ENCODE peak calls at places on chromosomes 3 and 15, in seven cellular contexts. One of them, this sample, is unnamed.
A peak's percentile ranks its signal among the peaks of the same experiment; 100 is the strongest.

GRCh38 chr3:43231276-43232000 is 54.9 kb upstream of the SNRK start:
- DNase-seq in SK-N-SH: no peak
- DNase-seq in BE2C: no peak
- DNase-seq in upper lobe of right lung: no peak
- DNase-seq in trophoblast cell: peak; percentile 43
- DNase-seq in effector memory CD4-positive, alpha-beta T cell: no peak
- DNase-seq in kidney: no peak
- DNase-seq in this sample: no peak

GRCh38 chr3:18114894-18115293 is 310.2 kb downstream of the SATB1 start:
- DNase-seq in trophoblast cell: no peak
- DNase-seq in SK-N-SH: no peak
- DNase-seq in effector memory CD4-positive, alpha-beta T cell: no peak
- DNase-seq in BE2C: no peak
- DNase-seq in kidney: no peak
- DNase-seq in upper lobe of right lung: no peak
- DNase-seq in this sample: no peak

GRCh38 chr3:149736180-149737100 is 15.8 kb downstream of the COMMD2 start:
- DNase-seq in BE2C: no peak
- DNase-seq in effector memory CD4-positive, alpha-beta T cell: no peak
- DNase-seq in trophoblast cell: peak; percentile 78
- DNase-seq in upper lobe of right lung: no peak
- DNase-seq in SK-N-SH: no peak
- DNase-seq in kidney: no peak
- DNase-seq in this sample: no peak

GRCh38 chr3:43692971-43693370 is 2.2 kb downstream of the ABHD5 start:
- DNase-seq in effector memory CD4-positive, alpha-beta T cell: no peak
- DNase-seq in kidney: no peak
- DNase-seq in trophoblast cell: no peak
- DNase-seq in SK-N-SH: no peak
- DNase-seq in BE2C: no peak
- DNase-seq in upper lobe of right lung: no peak
- DNase-seq in this sample: no peak

GRCh38 chr15:82183121-82184031 is 79.2 kb downstream of the EFL1 start:
- DNase-seq in BE2C: no peak
- DNase-seq in effector memory CD4-positive, alpha-beta T cell: no peak
- DNase-seq in kidney: no peak
- DNase-seq in SK-N-SH: no peak
- DNase-seq in trophoblast cell: no peak
- DNase-seq in upper lobe of right lung: no peak
- DNase-seq in this sample: no peak

GRCh38 chr3:190458040-190458439 is 8.3 kb upstream of the TMEM207 start:
- DNase-seq in BE2C: no peak
- DNase-seq in trophoblast cell: peak; percentile 68
- DNase-seq in upper lobe of right lung: no peak
- DNase-seq in SK-N-SH: no peak
- DNase-seq in effector memory CD4-positive, alpha-beta T cell: no peak
- DNase-seq in kidney: no peak
- DNase-seq in this sample: no peak

GRCh38 chr3:133962879-133963278 is 66.8 kb downstream of the SLCO2A1 start:
- DNase-seq in effector memory CD4-positive, alpha-beta T cell: no peak
- DNase-seq in kidney: no peak
- DNase-seq in trophoblast cell: peak; percentile 80
- DNase-seq in SK-N-SH: no peak
- DNase-seq in upper lobe of right lung: no peak
- DNase-seq in BE2C: no peak
- DNase-seq in this sample: no peak

GRCh38 chr3:23406576-23406975 is 203.4 kb downstream of the UBE2E2 start:
- DNase-seq in BE2C: no peak
- DNase-seq in SK-N-SH: no peak
- DNase-seq in trophoblast cell: no peak
- DNase-seq in kidney: no peak
- DNase-seq in upper lobe of right lung: no peak
- DNase-seq in effector memory CD4-positive, alpha-beta T cell: no peak
- DNase-seq in this sample: no peak

GRCh38 chr15:69357773-69358765 is 56.1 kb upstream of the KIF23 start:
- DNase-seq in kidney: no peak
- DNase-seq in trophoblast cell: no peak
- DNase-seq in BE2C: no peak
- DNase-seq in SK-N-SH: no peak
- DNase-seq in upper lobe of right lung: no peak
- DNase-seq in effector memory CD4-positive, alpha-beta T cell: no peak
- DNase-seq in this sample: no peak

GRCh38 chr15:48577495-48577894 is 68.0 kb downstream of the FBN1 start:
- DNase-seq in BE2C: no peak
- DNase-seq in effector memory CD4-positive, alpha-beta T cell: no peak
- DNase-seq in kidney: no peak
- DNase-seq in upper lobe of right lung: no peak
- DNase-seq in SK-N-SH: no peak
- DNase-seq in trophoblast cell: no peak
- DNase-seq in this sample: no peak

GRCh38 chr15:90188914-90189748 is 12.0 kb upstream of the SEMA4B start:
- DNase-seq in upper lobe of right lung: no peak
- DNase-seq in trophoblast cell: peak; percentile 40
- DNase-seq in SK-N-SH: no peak
- DNase-seq in effector memory CD4-positive, alpha-beta T cell: no peak
- DNase-seq in kidney: no peak
- DNase-seq in BE2C: no peak
- DNase-seq in this sample: no peak
- H3K4me1 ChIP-seq in upper lobe of right lung: peaks cover 34% of the 10 kb centered on the region
- H3K4me1 ChIP-seq in trophoblast cell: peaks cover 8% of the 10 kb centered on the region
- H3K4me1 ChIP-seq in SK-N-SH: peaks cover 48% of the 10 kb centered on the region
- H3K4me1 ChIP-seq in effector memory CD4-positive, alpha-beta T cell: peaks cover 14% of the 10 kb centered on the region
- H3K4me1 ChIP-seq in kidney: peaks cover 47% of the 10 kb centered on the region
- H3K4me1 ChIP-seq in BE2C: peaks cover 23% of the 10 kb centered on the region
- H3K4me1 ChIP-seq in this sample: peaks cover 39% of the 10 kb centered on the region

GRCh38 chr15:95409924-95410323 is 920.6 kb upstream of the NR2F2 start:
- DNase-seq in trophoblast cell: no peak
- DNase-seq in effector memory CD4-positive, alpha-beta T cell: no peak
- DNase-seq in BE2C: no peak
- DNase-seq in SK-N-SH: no peak
- DNase-seq in kidney: no peak
- DNase-seq in upper lobe of right lung: no peak
- DNase-seq in this sample: no peak
- H3K9me3 ChIP-seq in trophoblast cell: no peaks in the 10 kb centered on the region
- H3K9me3 ChIP-seq in effector memory CD4-positive, alpha-beta T cell: no peaks in the 10 kb centered on the region
- H3K9me3 ChIP-seq in BE2C: no peaks in the 10 kb centered on the region
- H3K9me3 ChIP-seq in SK-N-SH: no peaks in the 10 kb centered on the region
- H3K9me3 ChIP-seq in kidney: no peaks in the 10 kb centered on the region
- H3K9me3 ChIP-seq in upper lobe of right lung: no peaks in the 10 kb centered on the region
- H3K9me3 ChIP-seq in this sample: no peaks in the 10 kb centered on the region

GRCh38 chr15:73992594-73992898 is 451 bp upstream of the STOML1 start:
- DNase-seq in SK-N-SH: no peak
- DNase-seq in effector memory CD4-positive, alpha-beta T cell: no peak
- DNase-seq in BE2C: no peak
- DNase-seq in trophoblast cell: no peak
- DNase-seq in upper lobe of right lung: no peak
- DNase-seq in kidney: no peak
- DNase-seq in this sample: no peak
- H3K4me1 ChIP-seq in SK-N-SH: peaks cover 36% of the 10 kb centered on the region
- H3K4me1 ChIP-seq in effector memory CD4-positive, alpha-beta T cell: peaks cover 37% of the 10 kb centered on the region
- H3K4me1 ChIP-seq in BE2C: peaks cover 4% of the 10 kb centered on the region
- H3K4me1 ChIP-seq in trophoblast cell: peaks cover 15% of the 10 kb centered on the region
- H3K4me1 ChIP-seq in upper lobe of right lung: peaks cover 62% of the 10 kb centered on the region
- H3K4me1 ChIP-seq in kidney: peaks cover 30% of the 10 kb centered on the region
- H3K4me1 ChIP-seq in this sample: peaks cover 41% of the 10 kb centered on the region

GRCh38 chr15:90913398-90913944 is 10.4 kb downstream of the MAN2A2 start:
- DNase-seq in kidney: peak; percentile 52
- DNase-seq in trophoblast cell: no peak
- DNase-seq in upper lobe of right lung: no peak
- DNase-seq in SK-N-SH: no peak
- DNase-seq in effector memory CD4-positive, alpha-beta T cell: no peak
- DNase-seq in BE2C: no peak
- DNase-seq in this sample: no peak
- H3K9me3 ChIP-seq in kidney: no peaks in the 10 kb centered on the region
- H3K9me3 ChIP-seq in trophoblast cell: no peaks in the 10 kb centered on the region
- H3K9me3 ChIP-seq in upper lobe of right lung: no peaks in the 10 kb centered on the region
- H3K9me3 ChIP-seq in SK-N-SH: no peaks in the 10 kb centered on the region
- H3K9me3 ChIP-seq in effector memory CD4-positive, alpha-beta T cell: no peaks in the 10 kb centered on the region
- H3K9me3 ChIP-seq in BE2C: no peaks in the 10 kb centered on the region
- H3K9me3 ChIP-seq in this sample: no peaks in the 10 kb centered on the region